ENCODE peak calls at places on chromosomes 1 and 21, in seven cellular contexts. K is pancreas, N is fibroblast of lung, T is mammary epithelial cell, R is fibroblast of mammary gland, D is lung, Q is tibial nerve. V is an unnamed sample.

GRCh38 chr1:10773376-10773775 is 23.1 kb downstream of the CASZ1 start:
- DNase-seq in R (no peak), T (no peak), D (no peak), N (no peak), Q (no peak), K (peak; percentile 47), V (no peak)

GRCh38 chr1:10726355-10726754 is 70.1 kb downstream of the CASZ1 start:
- DNase-seq in N (no peak), R (no peak), D (peak; percentile 68), K (peak; percentile 90), Q (no peak), T (no peak), V (no peak)

GRCh38 chr1:150149490-150150453 is at the start of gene PLEKHO1:
- DNase-seq in D (peak; percentile 79), Q (peak; percentile 68), N (peak; percentile 81), T (peak; percentile 71), R (peak; percentile 79), K (peak; percentile 76), V (peak; percentile 29)

GRCh38 chr1:36522021-36522420 is 39.3 kb upstream of the CSF3R start:
- DNase-seq in R (no peak), K (no peak), T (no peak), Q (no peak), N (no peak), D (no peak), V (no peak)

GRCh38 chr1:54571326-54571725 is 23.3 kb downstream of the ACOT11 start:
- DNase-seq in K (no peak), N (no peak), D (no peak), T (no peak), Q (no peak), R (no peak), V (no peak)

GRCh38 chr1:10415211-10415930 is 14.9 kb upstream of the CENPS start:
- DNase-seq in R (peak; percentile 69), T (no peak), K (no peak), Q (no peak), D (peak; percentile 44), N (peak; percentile 75), V (peak; percentile 79)

GRCh38 chr1:197327776-197328364 is 59.8 kb downstream of the CRB1 start:
- DNase-seq in N (peak; percentile 38), K (no peak), R (peak; percentile 21), T (no peak), Q (no peak), D (no peak), V (no peak)

GRCh38 chr1:93701619-93702018 is 20.0 kb upstream of the BCAR3 start:
- DNase-seq in R (peak; percentile 98), D (no peak), N (peak; percentile 93), T (peak; percentile 100), Q (no peak), K (no peak), V (peak; percentile 91)

GRCh38 chr21:16250282-16250681 is 520.5 kb downstream of the USP25 start:
- DNase-seq in R (no peak), Q (no peak), D (no peak), N (no peak), T (no peak), K (no peak), V (no peak)

GRCh38 chr1:17120962-17121837 is 1.9 kb upstream of the PADI2 start:
- DNase-seq in K (no peak), D (no peak), Q (no peak), R (peak; percentile 29), N (peak; percentile 33), T (no peak), V (no peak)

GRCh38 chr1:215637041-215637573 is 70.0 kb downstream of the KCTD3 start:
- DNase-seq in K (no peak), T (peak; percentile 41), N (peak; percentile 95), R (peak; percentile 85), Q (peak; percentile 40), D (no peak), V (peak; percentile 55)

GRCh38 chr1:228079013-228079412 is 3.5 kb upstream of the ARF1 start:
- DNase-seq in N (no peak), K (peak; percentile 60), Q (peak; percentile 5), T (no peak), R (no peak), D (no peak), V (no peak)

GRCh38 chr1:23801338-23801748 is 789 bp upstream of the GALE start:
- DNase-seq in Q (no peak), R (no peak), D (no peak), K (peak; percentile 79), N (no peak), T (no peak), V (no peak)

GRCh38 chr1:9426291-9426711 is 113.0 kb upstream of the SLC25A33 start:
- DNase-seq in R (no peak), N (no peak), T (no peak), Q (no peak), D (no peak), K (no peak), V (no peak)

GRCh38 chr1:247064309-247064708 is 14.3 kb downstream of the ZNF670 start:
- DNase-seq in Q (no peak), N (no peak), R (no peak), D (no peak), K (no peak), T (no peak), V (no peak)

GRCh38 chr1:83909687-83910086 is 89.2 kb downstream of the TTLL7 start:
- DNase-seq in T (no peak), D (no peak), N (no peak), K (no peak), R (no peak), Q (no peak), V (no peak)

GRCh38 chr1:44947060-44947773 is 39.2 kb downstream of the EIF2B3 start:
- DNase-seq in R (peak; percentile 72), T (no peak), D (no peak), Q (no peak), K (peak; percentile 9), N (peak; percentile 84), V (peak; percentile 55)

GRCh38 chr1:112674440-112674985 is at the start of gene MOV10:
- DNase-seq in N (peak; percentile 79), Q (peak; percentile 54), T (peak; percentile 76), R (peak; percentile 65), D (peak; percentile 78), K (peak; percentile 88), V (no peak)

GRCh38 chr1:110626890-110627289 is 20.7 kb upstream of the KCNA2 start:
- DNase-seq in T (no peak), N (no peak), K (no peak), R (no peak), Q (no peak), D (no peak), V (no peak)

GRCh38 chr1:85200367-85200869 is 398 bp downstream of the SYDE2 start:
- DNase-seq in R (no peak), K (peak; percentile 89), Q (peak; percentile 16), T (peak; percentile 36), N (no peak), D (no peak), V (no peak)
- H3K4me3 ChIP-seq in R (peak overlapping the region; percentile 70), K (peak overlapping the region; percentile 81), Q (peak overlapping the region; percentile 81), T (peak overlapping the region; percentile 93), N (peak overlapping the region; percentile 72), D (peak overlapping the region; percentile 66), V (peak overlapping the region; percentile 91)

GRCh38 chr1:243413431-243414151 is 157.8 kb downstream of the SDCCAG8 start:
- DNase-seq in K (no peak), D (no peak), Q (no peak), N (no peak), T (no peak), R (no peak), V (no peak)
- TF ChIP-seq CTCF in K (no peak), D (no peak), Q (no peak), N (no peak), T (no peak), R (no peak), V (no peak)

GRCh38 chr21:35216966-35217365 is 167.9 kb upstream of the RUNX1 start:
- DNase-seq in Q (no peak), R (no peak), T (no peak), N (no peak), K (no peak), D (no peak), V (no peak)

GRCh38 chr21:35215870-35216269 is 166.8 kb upstream of the RUNX1 start:
- DNase-seq in D (no peak), N (no peak), Q (no peak), T (no peak), R (no peak), K (no peak), V (no peak)

GRCh38 chr21:35219291-35219690 is 170.2 kb upstream of the RUNX1 start:
- DNase-seq in R (no peak), D (no peak), Q (no peak), N (no peak), T (no peak), K (no peak), V (no peak)

GRCh38 chr21:35219719-35220118 is 170.6 kb upstream of the RUNX1 start:
- DNase-seq in T (no peak), Q (no peak), N (no peak), D (no peak), R (no peak), K (no peak), V (no peak)

GRCh38 chr21:35217504-35218060 is 168.5 kb upstream of the RUNX1 start:
- DNase-seq in R (peak; percentile 85), T (peak; percentile 100), N (peak; percentile 82), K (no peak), Q (no peak), D (peak; percentile 56), V (peak; percentile 62)
- H3K4me3 ChIP-seq in R (no peak overlapping the region), T (no peak overlapping the region), N (no peak overlapping the region), K (no peak overlapping the region), Q (no peak overlapping the region), D (no peak overlapping the region), V (no peak overlapping the region)

GRCh38 chr21:43727571-43728466 is 8.9 kb downstream of the PDXK start:
- DNase-seq in T (no peak), K (peak; percentile 81), R (no peak), N (peak; percentile 40), Q (no peak), D (peak; percentile 68), V (no peak)
- TF ChIP-seq CTCF in T (peak; percentile 16), K (no peak), R (no peak), N (no peak), Q (no peak), D (no peak), V (peak; percentile 10)

GRCh38 chr1:201400257-201401230 is 1.4 kb upstream of the LAD1 start:
- DNase-seq in Q (no peak), D (peak; percentile 51), K (no peak), T (no peak), R (no peak), N (no peak), V (no peak)
- H3K4me3 ChIP-seq in Q (no peak overlapping the region), D (no peak overlapping the region), K (no peak overlapping the region), T (peak overlapping the region; percentile 88), R (no peak overlapping the region), N (no peak overlapping the region), V (no peak overlapping the region)

GRCh38 chr1:27372808-27373690 is 1.6 kb downstream of the FCN3 start:
- DNase-seq in R (no peak), K (peak; percentile 53), Q (no peak), N (no peak), T (no peak), D (no peak), V (no peak)
- TF ChIP-seq CTCF in R (peak; percentile 36), K (no peak), Q (no peak), N (no peak), T (peak; percentile 20), D (no peak), V (peak; percentile 38)

GRCh38 chr1:66552829-66553228 is 18.9 kb downstream of the SGIP1 start:
- DNase-seq in Q (no peak), N (peak; percentile 63), T (no peak), R (peak; percentile 45), D (no peak), K (no peak), V (no peak)
- H3K4me3 ChIP-seq in Q (no peak overlapping the region), N (no peak overlapping the region), T (no peak overlapping the region), R (no peak overlapping the region), D (no peak overlapping the region), K (no peak overlapping the region), V (no peak overlapping the region)